ENCODE peak calls at places on chromosome 5, in nine cellular contexts. One of them, this sample, is unnamed.

GRCh38 chr5:124156408-124157027 is 589.9 kb downstream of the ZNF608 start:
- DNase-seq in NCI-H1417: no peak
- DNase-seq in K562: no peak
- DNase-seq in neural crest cell: no peak
- DNase-seq in Right ventricle myocardium inferior: no peak
- DNase-seq in Ammon's horn: no peak
- DNase-seq in stimulated activated CD4-positive, alpha-beta T cell treated with anti-CD3 and anti-CD28 coated beads, Interleukin-1b, Interleukin-23, amount 100 ng/mL, for 24 hours: no peak
- DNase-seq in cardiac muscle cell: no peak
- DNase-seq in ecto neural progenitor cell: no peak
- DNase-seq in this sample: no peak

GRCh38 chr5:128487041-128487440 is 51.0 kb downstream of the FBN2 start:
- DNase-seq in cardiac muscle cell: no peak
- DNase-seq in stimulated activated CD4-positive, alpha-beta T cell treated with anti-CD3 and anti-CD28 coated beads, Interleukin-1b, Interleukin-23, amount 100 ng/mL, for 24 hours: no peak
- DNase-seq in K562: no peak
- DNase-seq in Ammon's horn: no peak
- DNase-seq in ecto neural progenitor cell: no peak
- DNase-seq in NCI-H1417: no peak
- DNase-seq in Right ventricle myocardium inferior: no peak
- DNase-seq in neural crest cell: no peak
- DNase-seq in this sample: no peak

GRCh38 chr5:133907075-133907474 is 61.4 kb downstream of the C5orf15 start:
- DNase-seq in K562: no peak
- DNase-seq in stimulated activated CD4-positive, alpha-beta T cell treated with anti-CD3 and anti-CD28 coated beads, Interleukin-1b, Interleukin-23, amount 100 ng/mL, for 24 hours: no peak
- DNase-seq in neural crest cell: no peak
- DNase-seq in Ammon's horn: peak; percentile 54
- DNase-seq in Right ventricle myocardium inferior: peak; percentile 82
- DNase-seq in cardiac muscle cell: no peak
- DNase-seq in ecto neural progenitor cell: no peak
- DNase-seq in NCI-H1417: no peak
- DNase-seq in this sample: no peak

GRCh38 chr5:199821-200645 is 8.7 kb downstream of the LRRC14B start:
- DNase-seq in ecto neural progenitor cell: no peak
- DNase-seq in Ammon's horn: no peak
- DNase-seq in NCI-H1417: no peak
- DNase-seq in neural crest cell: no peak
- DNase-seq in stimulated activated CD4-positive, alpha-beta T cell treated with anti-CD3 and anti-CD28 coated beads, Interleukin-1b, Interleukin-23, amount 100 ng/mL, for 24 hours: no peak
- DNase-seq in cardiac muscle cell: no peak
- DNase-seq in K562: no peak
- DNase-seq in Right ventricle myocardium inferior: no peak
- DNase-seq in this sample: no peak

GRCh38 chr5:157481255-157481654 is 21.2 kb downstream of the NIPAL4 start:
- DNase-seq in ecto neural progenitor cell: no peak
- DNase-seq in Right ventricle myocardium inferior: no peak
- DNase-seq in Ammon's horn: no peak
- DNase-seq in NCI-H1417: peak; percentile 5
- DNase-seq in neural crest cell: no peak
- DNase-seq in stimulated activated CD4-positive, alpha-beta T cell treated with anti-CD3 and anti-CD28 coated beads, Interleukin-1b, Interleukin-23, amount 100 ng/mL, for 24 hours: no peak
- DNase-seq in K562: no peak
- DNase-seq in cardiac muscle cell: no peak
- DNase-seq in this sample: no peak

GRCh38 chr5:106171708-106172107 is 1499.0 kb downstream of the EFNA5 start:
- DNase-seq in neural crest cell: no peak
- DNase-seq in cardiac muscle cell: no peak
- DNase-seq in ecto neural progenitor cell: no peak
- DNase-seq in stimulated activated CD4-positive, alpha-beta T cell treated with anti-CD3 and anti-CD28 coated beads, Interleukin-1b, Interleukin-23, amount 100 ng/mL, for 24 hours: no peak
- DNase-seq in NCI-H1417: no peak
- DNase-seq in Ammon's horn: no peak
- DNase-seq in K562: no peak
- DNase-seq in Right ventricle myocardium inferior: no peak
- DNase-seq in this sample: no peak

GRCh38 chr5:160399402-160400353 is at the start of gene FAM200C:
- DNase-seq in cardiac muscle cell: peak; percentile 94
- DNase-seq in NCI-H1417: peak; percentile 90
- DNase-seq in stimulated activated CD4-positive, alpha-beta T cell treated with anti-CD3 and anti-CD28 coated beads, Interleukin-1b, Interleukin-23, amount 100 ng/mL, for 24 hours: peak; percentile 28
- DNase-seq in Right ventricle myocardium inferior: peak; percentile 94
- DNase-seq in Ammon's horn: peak; percentile 95
- DNase-seq in K562: peak; percentile 99
- DNase-seq in neural crest cell: peak; percentile 88
- DNase-seq in ecto neural progenitor cell: peak; percentile 95
- DNase-seq in this sample: peak; percentile 91

GRCh38 chr5:132962429-132962928 is 955 bp downstream of the AFF4 start:
- DNase-seq in ecto neural progenitor cell: no peak
- DNase-seq in stimulated activated CD4-positive, alpha-beta T cell treated with anti-CD3 and anti-CD28 coated beads, Interleukin-1b, Interleukin-23, amount 100 ng/mL, for 24 hours: no peak
- DNase-seq in NCI-H1417: peak; percentile 45
- DNase-seq in Ammon's horn: peak; percentile 58
- DNase-seq in K562: peak; percentile 28
- DNase-seq in neural crest cell: peak; percentile 20
- DNase-seq in cardiac muscle cell: peak; percentile 67
- DNase-seq in Right ventricle myocardium inferior: no peak
- DNase-seq in this sample: no peak

GRCh38 chr5:32961066-32961429 is 249.9 kb downstream of the NPR3 start:
- DNase-seq in Right ventricle myocardium inferior: no peak
- DNase-seq in Ammon's horn: no peak
- DNase-seq in stimulated activated CD4-positive, alpha-beta T cell treated with anti-CD3 and anti-CD28 coated beads, Interleukin-1b, Interleukin-23, amount 100 ng/mL, for 24 hours: no peak
- DNase-seq in cardiac muscle cell: no peak
- DNase-seq in K562: no peak
- DNase-seq in NCI-H1417: no peak
- DNase-seq in ecto neural progenitor cell: no peak
- DNase-seq in neural crest cell: no peak
- DNase-seq in this sample: no peak

GRCh38 chr5:160419458-160420330 is 813 bp upstream of the SLU7 start:
- DNase-seq in ecto neural progenitor cell: no peak
- DNase-seq in stimulated activated CD4-positive, alpha-beta T cell treated with anti-CD3 and anti-CD28 coated beads, Interleukin-1b, Interleukin-23, amount 100 ng/mL, for 24 hours: no peak
- DNase-seq in NCI-H1417: no peak
- DNase-seq in Ammon's horn: no peak
- DNase-seq in neural crest cell: no peak
- DNase-seq in K562: no peak
- DNase-seq in cardiac muscle cell: no peak
- DNase-seq in Right ventricle myocardium inferior: no peak
- DNase-seq in this sample: no peak

GRCh38 chr5:179332741-179333290 is 12.4 kb downstream of the ADAMTS2 start:
- DNase-seq in NCI-H1417: no peak
- DNase-seq in stimulated activated CD4-positive, alpha-beta T cell treated with anti-CD3 and anti-CD28 coated beads, Interleukin-1b, Interleukin-23, amount 100 ng/mL, for 24 hours: no peak
- DNase-seq in K562: no peak
- DNase-seq in cardiac muscle cell: no peak
- DNase-seq in Ammon's horn: no peak
- DNase-seq in Right ventricle myocardium inferior: no peak
- DNase-seq in ecto neural progenitor cell: no peak
- DNase-seq in neural crest cell: no peak
- DNase-seq in this sample: no peak

GRCh38 chr5:90308787-90309585 is 100.6 kb downstream of the CETN3 start:
- DNase-seq in stimulated activated CD4-positive, alpha-beta T cell treated with anti-CD3 and anti-CD28 coated beads, Interleukin-1b, Interleukin-23, amount 100 ng/mL, for 24 hours: no peak
- DNase-seq in K562: no peak
- DNase-seq in NCI-H1417: no peak
- DNase-seq in neural crest cell: no peak
- DNase-seq in Right ventricle myocardium inferior: no peak
- DNase-seq in cardiac muscle cell: no peak
- DNase-seq in Ammon's horn: no peak
- DNase-seq in ecto neural progenitor cell: no peak
- DNase-seq in this sample: no peak

GRCh38 chr5:98933446-98934072 is 4.8 kb upstream of the CHD1 start:
- DNase-seq in stimulated activated CD4-positive, alpha-beta T cell treated with anti-CD3 and anti-CD28 coated beads, Interleukin-1b, Interleukin-23, amount 100 ng/mL, for 24 hours: no peak
- DNase-seq in Right ventricle myocardium inferior: no peak
- DNase-seq in ecto neural progenitor cell: no peak
- DNase-seq in NCI-H1417: no peak
- DNase-seq in neural crest cell: no peak
- DNase-seq in Ammon's horn: peak; percentile 12
- DNase-seq in cardiac muscle cell: no peak
- DNase-seq in K562: no peak
- DNase-seq in this sample: no peak

GRCh38 chr5:115873392-115873791 is 31.7 kb downstream of the AP3S1 start:
- DNase-seq in Ammon's horn: no peak
- DNase-seq in ecto neural progenitor cell: no peak
- DNase-seq in cardiac muscle cell: no peak
- DNase-seq in NCI-H1417: peak; percentile 69
- DNase-seq in Right ventricle myocardium inferior: no peak
- DNase-seq in K562: no peak
- DNase-seq in stimulated activated CD4-positive, alpha-beta T cell treated with anti-CD3 and anti-CD28 coated beads, Interleukin-1b, Interleukin-23, amount 100 ng/mL, for 24 hours: no peak
- DNase-seq in neural crest cell: no peak
- DNase-seq in this sample: no peak